ENCODE peak calls at places on chromosomes 4 and X, in eight cellular contexts. V is OCI-LY7, L is fibroblast of mammary gland, E is fibroblast of villous mesenchyme, K is right atrium auricular region, I is tibial nerve, U is left lung, H is HL-60. Y is an unnamed sample.

GRCh38 chr4:89411539-89411938 is 103.9 kb upstream of the GPRIN3 start:
- DNase-seq in V (no peak), L (peak), E (no peak), K (no peak), I (no peak), U (no peak), H (no peak), Y (no peak)

GRCh38 chr4:3375688-3376087 is 66.1 kb upstream of the HGFAC start:
- DNase-seq in V (no peak), L (peak), E (peak), K (peak), I (no peak), U (peak), H (no peak), Y (no peak)

GRCh38 chrX:37349131-37350033 is at the start of gene PRRG1:
- DNase-seq in V (no peak), L (peak), E (peak), K (peak), I (peak), U (peak), H (no peak), Y (peak)

GRCh38 chr4:77538144-77538543 is 67.5 kb upstream of the CXCL13 start:
- DNase-seq in V (no peak), L (peak), E (peak), K (no peak), I (no peak), U (no peak), H (no peak), Y (no peak)

GRCh38 chr4:53105313-53105712 is 243.2 kb downstream of the RASL11B start:
- DNase-seq in V (no peak), L (no peak), E (no peak), K (no peak), I (no peak), U (peak), H (no peak), Y (no peak)

GRCh38 chr4:3250438-3250955 is 1.5 kb downstream of the MSANTD1 start:
- DNase-seq in V (no peak), L (no peak), E (no peak), K (no peak), I (no peak), U (peak), H (no peak), Y (no peak)

GRCh38 chrX:1391370-1391706 is 575 bp downstream of the SLC25A6 start:
- DNase-seq in V (no peak), L (no peak), E (no peak), K (no peak), I (no peak), U (no peak), H (no peak), Y (peak)

GRCh38 chr4:183773790-183774189 is 114.7 kb downstream of the TRAPPC11 start:
- DNase-seq in V (no peak), L (no peak), E (no peak), K (no peak), I (no peak), U (no peak), H (no peak), Y (no peak)

GRCh38 chr4:103046416-103047290 is 27.1 kb upstream of the SLC9B1 start:
- DNase-seq in V (peak), L (peak), E (peak), K (no peak), I (no peak), U (no peak), H (peak), Y (peak)

GRCh38 chrX:124467202-124467601 is 120.8 kb downstream of the SH2D1A start:
- DNase-seq in V (no peak), L (no peak), E (no peak), K (no peak), I (no peak), U (no peak), H (no peak), Y (no peak)

GRCh38 chrX:115939636-115940160 is 230.8 kb upstream of the AGTR2 start:
- DNase-seq in V (peak), L (no peak), E (no peak), K (no peak), I (no peak), U (no peak), H (no peak), Y (no peak)

GRCh38 chr4:92261256-92261655 is 42.5 kb upstream of the GRID2 start:
- DNase-seq in V (no peak), L (no peak), E (no peak), K (no peak), I (no peak), U (no peak), H (no peak), Y (no peak)

GRCh38 chr4:89863533-89863932 is 26.6 kb upstream of the SNCA start:
- DNase-seq in V (no peak), L (no peak), E (no peak), K (no peak), I (no peak), U (no peak), H (no peak), Y (no peak)

GRCh38 chr4:74365761-74366160 is 816 bp downstream of the EREG start:
- DNase-seq in V (no peak), L (peak), E (peak), K (no peak), I (no peak), U (peak), H (no peak), Y (no peak)

GRCh38 chr4:57373971-57374370 is 263.8 kb upstream of the IGFBP7 start:
- DNase-seq in V (no peak), L (no peak), E (no peak), K (no peak), I (no peak), U (no peak), H (no peak), Y (no peak)

GRCh38 chr4:163048447-163048846 is 118.2 kb downstream of the NAF1 start:
- DNase-seq in V (peak), L (peak), E (peak), K (no peak), I (no peak), U (no peak), H (peak), Y (peak)

GRCh38 chrX:8848921-8849320 is 47.7 kb upstream of the FAM9A start:
- DNase-seq in V (no peak), L (peak), E (peak), K (no peak), I (no peak), U (no peak), H (no peak), Y (no peak)

GRCh38 chr4:25896782-25897539 is 17.1 kb upstream of the SMIM20 start:
- DNase-seq in V (no peak), L (no peak), E (no peak), K (no peak), I (no peak), U (no peak), H (no peak), Y (no peak)

GRCh38 chrX:147072747-147073146 is 258.2 kb upstream of the CXorf51A start:
- DNase-seq in V (no peak), L (no peak), E (no peak), K (no peak), I (no peak), U (no peak), H (peak), Y (no peak)

GRCh38 chr4:80201326-80202151 is 4.2 kb downstream of the PRDM8 start:
- DNase-seq in V (peak), L (peak), E (peak), K (no peak), I (no peak), U (peak), H (peak), Y (no peak)

GRCh38 chr4:92241094-92241493 is 62.7 kb upstream of the GRID2 start:
- DNase-seq in V (no peak), L (no peak), E (no peak), K (no peak), I (no peak), U (no peak), H (no peak), Y (no peak)

GRCh38 chrX:155819966-155820491 is 61.1 kb upstream of the VAMP7 start:
- DNase-seq in V (peak), L (peak), E (peak), K (peak), I (no peak), U (no peak), H (peak), Y (peak)

GRCh38 chr4:138804705-138805104 is 210.9 kb upstream of the NOCT start:
- DNase-seq in V (no peak), L (no peak), E (no peak), K (no peak), I (no peak), U (no peak), H (no peak), Y (no peak)

GRCh38 chr4:83613023-83613422 is 77.1 kb downstream of the GPAT3 start:
- DNase-seq in V (no peak), L (no peak), E (no peak), K (no peak), I (no peak), U (no peak), H (no peak), Y (no peak)

GRCh38 chr4:155900402-155900801 is 3.1 kb upstream of the TDO2 start:
- DNase-seq in V (no peak), L (peak), E (peak), K (no peak), I (no peak), U (no peak), H (no peak), Y (no peak)

GRCh38 chrX:41449615-41450014 is 2.5 kb downstream of the NYX start:
- DNase-seq in V (peak), L (peak), E (peak), K (no peak), I (no peak), U (no peak), H (peak), Y (no peak)

GRCh38 chrX:15721911-15722310 is 16.2 kb upstream of the CA5B start:
- DNase-seq in V (no peak), L (peak), E (no peak), K (no peak), I (no peak), U (no peak), H (no peak), Y (no peak)

GRCh38 chrX:63764946-63765345 is 20.1 kb downstream of the ARHGEF9 start:
- DNase-seq in V (no peak), L (peak), E (no peak), K (no peak), I (no peak), U (no peak), H (no peak), Y (no peak)

GRCh38 chr4:168797738-168798375 is 212.2 kb downstream of the CBR4 start:
- DNase-seq in V (no peak), L (no peak), E (no peak), K (no peak), I (no peak), U (no peak), H (no peak), Y (no peak)

GRCh38 chr4:77007358-77008230 is 58.0 kb downstream of the SEPTIN11 start:
- DNase-seq in V (no peak), L (peak), E (peak), K (peak), I (no peak), U (no peak), H (no peak), Y (no peak)

GRCh38 chr4:22439947-22440346 is 75.9 kb downstream of the ADGRA3 start:
- DNase-seq in V (no peak), L (no peak), E (no peak), K (no peak), I (no peak), U (no peak), H (no peak), Y (no peak)

GRCh38 chr4:22430626-22431025 is 85.2 kb downstream of the ADGRA3 start:
- DNase-seq in V (no peak), L (no peak), E (no peak), K (no peak), I (no peak), U (no peak), H (no peak), Y (no peak)

GRCh38 chr4:22435652-22436051 is 80.2 kb downstream of the ADGRA3 start:
- DNase-seq in V (no peak), L (no peak), E (no peak), K (no peak), I (no peak), U (no peak), H (no peak), Y (no peak)

GRCh38 chr4:22434895-22435294 is 81.0 kb downstream of the ADGRA3 start:
- DNase-seq in V (peak), L (peak), E (peak), K (no peak), I (no peak), U (no peak), H (peak), Y (peak)
- TF ChIP-seq CTCF in V (peak), L (peak), E (peak), K (peak), I (no peak), U (peak), H (peak), Y (no peak)

DNA sequence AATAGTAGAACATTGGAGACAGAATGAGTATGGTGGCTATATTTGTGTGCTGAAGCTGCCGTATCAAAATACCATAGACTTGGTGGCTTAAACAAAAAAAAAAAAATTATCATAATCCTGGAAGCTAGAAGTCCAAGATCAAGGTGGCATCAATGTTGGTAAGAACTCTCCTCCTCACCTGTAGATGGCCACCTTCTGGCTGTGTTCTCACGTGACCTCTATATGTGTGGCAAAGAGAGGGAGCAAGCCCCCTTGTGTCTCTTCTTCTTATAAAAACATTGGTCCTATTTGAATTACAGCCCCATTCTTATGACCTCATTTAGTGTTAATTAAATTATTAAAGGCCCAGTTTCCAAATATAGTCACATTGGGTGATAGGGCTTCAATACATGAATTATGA is 1640.9 kb upstream of the PCDH7 start:
- DNase-seq in V (no peak), L (no peak), E (no peak), K (no peak), I (no peak), U (no peak), H (no peak), Y (no peak)
- TF ChIP-seq CTCF in V (peak), L (no peak), E (no peak), K (no peak), I (no peak), U (no peak), H (no peak), Y (no peak)

GRCh38 chr4:37682701-37683401 is 3.3 kb downstream of the RELL1 start:
- DNase-seq in V (peak), L (no peak), E (peak), K (no peak), I (no peak), U (no peak), H (no peak), Y (no peak)
- TF ChIP-seq CTCF in V (peak), L (no peak), E (peak), K (no peak), I (no peak), U (no peak), H (no peak), Y (no peak)

GRCh38 chr4:134936014-134936413 is 734.4 kb upstream of the PABPC4L start:
- DNase-seq in V (no peak), L (no peak), E (no peak), K (no peak), I (no peak), U (no peak), H (no peak), Y (no peak)

GRCh38 chr4:134934036-134934806 is 732.6 kb upstream of the PABPC4L start:
- DNase-seq in V (no peak), L (no peak), E (no peak), K (no peak), I (no peak), U (no peak), H (no peak), Y (no peak)

DNA sequence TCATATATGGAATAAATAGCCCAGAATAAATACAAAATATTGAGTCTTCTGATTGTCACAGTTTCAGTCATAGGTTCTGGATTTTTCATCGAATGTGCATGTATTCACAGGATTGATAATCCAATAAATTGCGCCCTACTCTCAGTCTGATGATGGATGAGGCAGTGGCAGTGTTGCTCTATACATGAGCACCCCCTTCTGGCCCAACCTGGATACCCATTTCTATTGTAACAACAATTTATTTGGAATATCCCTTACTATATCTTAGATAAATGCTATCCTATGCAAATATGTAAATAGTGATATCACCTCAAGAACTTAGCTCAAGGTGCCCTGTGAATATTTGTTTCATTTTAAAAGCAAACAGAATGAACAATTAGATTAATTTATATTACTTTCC is 733.7 kb upstream of the PABPC4L start:
- DNase-seq in V (peak), L (no peak), E (peak), K (no peak), I (no peak), U (no peak), H (peak), Y (peak)
- TF ChIP-seq CTCF in V (peak), L (no peak), E (peak), K (no peak), I (no peak), U (no peak), H (peak), Y (peak)

DNA sequence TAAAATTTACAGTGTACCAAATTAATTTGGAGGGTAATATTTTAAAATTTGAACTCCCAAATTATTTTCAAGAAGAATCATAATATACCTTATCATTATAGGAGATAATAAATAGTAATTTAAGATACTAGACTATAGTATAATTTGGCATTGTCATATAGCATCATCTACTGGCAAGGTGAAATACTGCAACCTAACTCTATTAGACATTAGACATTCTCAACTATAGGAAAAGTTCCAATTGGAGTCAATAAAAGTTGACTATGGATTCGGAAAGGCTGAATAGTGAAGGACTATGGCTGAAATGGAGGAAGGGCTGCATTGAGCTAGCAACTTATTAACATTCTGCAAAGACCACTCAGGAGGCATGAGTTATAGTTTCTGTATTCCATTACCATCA is 113.0 kb downstream of the PRDM5 start:
- DNase-seq in V (peak), L (no peak), E (no peak), K (no peak), I (no peak), U (no peak), H (no peak), Y (no peak)
- TF ChIP-seq CTCF in V (peak), L (peak), E (peak), K (peak), I (no peak), U (no peak), H (peak), Y (no peak)

DNA sequence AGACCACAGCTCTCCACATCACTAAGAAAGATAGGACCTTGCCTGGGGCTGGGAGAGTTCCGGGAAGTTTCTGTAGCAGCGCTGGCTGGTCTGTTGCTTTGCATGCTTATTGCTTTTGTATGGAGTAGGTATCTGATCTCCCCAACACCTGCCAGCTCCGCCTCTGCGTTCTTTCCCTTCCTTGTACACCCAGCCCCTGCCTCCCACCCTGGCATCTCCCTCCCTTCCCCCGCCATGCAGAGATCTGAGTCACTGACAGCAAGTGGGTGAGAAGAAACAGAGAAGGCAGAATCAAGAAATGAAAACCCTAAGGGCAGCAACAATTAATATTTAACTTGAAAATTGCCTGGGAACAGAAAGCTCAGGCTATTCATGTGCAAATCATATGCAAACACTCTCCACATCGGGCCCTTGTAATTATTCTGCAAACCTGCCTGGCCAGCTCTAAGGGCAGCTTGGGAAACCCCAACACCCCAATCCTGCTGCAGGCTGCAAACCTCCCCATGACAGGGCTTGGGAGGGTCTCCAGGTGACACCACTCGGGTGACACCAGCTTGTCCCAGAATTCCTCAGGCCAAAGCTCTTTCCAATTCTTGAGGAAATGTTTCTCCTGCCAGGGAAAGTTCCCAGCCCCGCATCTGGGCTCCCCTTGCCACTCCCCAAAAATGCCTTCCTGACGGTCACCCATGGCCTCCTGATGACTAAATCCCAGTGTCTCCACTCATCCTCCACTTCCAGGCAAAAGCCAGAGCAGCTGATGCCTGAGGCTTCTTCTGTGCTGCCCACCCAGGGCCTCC is 257.2 kb downstream of the FBXW7 start:
- DNase-seq in V (no peak), L (no peak), E (no peak), K (no peak), I (no peak), U (peak), H (no peak), Y (no peak)
- TF ChIP-seq CTCF in V (no peak), L (no peak), E (no peak), K (no peak), I (no peak), U (no peak), H (no peak), Y (no peak)

Y was measured in endothelial cell.